ENCODE peak calls at places on chromosome 7, in ten cellular contexts. T, Y, W, Z, P, K, H, E, B and I are unnamed samples.

GRCh38 chr7:6547400-6547799 is 3.9 kb downstream of the GRID2IP start:
- DNase-seq in T (no peak), Y (no peak), W (no peak), Z (no peak), P (no peak), K (no peak), H (no peak), E (no peak), B (no peak), I (no peak)

GRCh38 chr7:96040250-96040772 is 268.0 kb downstream of the DYNC1I1 start:
- DNase-seq in T (no peak), Y (no peak), W (no peak), Z (no peak), P (no peak), K (no peak), H (no peak), E (no peak), B (no peak), I (no peak)

GRCh38 chr7:46282155-46282554 is 361.1 kb upstream of the IGFBP3 start:
- DNase-seq in T (no peak), Y (peak), W (no peak), Z (no peak), P (no peak), K (no peak), H (no peak), E (no peak), B (no peak), I (no peak)

GRCh38 chr7:50937727-50938126 is 155.0 kb upstream of the GRB10 start:
- DNase-seq in T (no peak), Y (no peak), W (no peak), Z (no peak), P (no peak), K (no peak), H (no peak), E (no peak), B (no peak), I (no peak)

GRCh38 chr7:126574276-126574675 is 678.5 kb downstream of the GRM8 start:
- DNase-seq in T (no peak), Y (no peak), W (no peak), Z (no peak), P (peak), K (no peak), H (no peak), E (no peak), B (no peak), I (no peak)

GRCh38 chr7:67484244-67484751 is 487.7 kb downstream of the TYW1 start:
- DNase-seq in T (peak), Y (peak), W (no peak), Z (no peak), P (peak), K (peak), H (no peak), E (peak), B (peak), I (peak)

GRCh38 chr7:65295409-65295808 is 78.2 kb upstream of the ZNF92 start:
- DNase-seq in T (no peak), Y (no peak), W (no peak), Z (no peak), P (no peak), K (no peak), H (no peak), E (no peak), B (no peak), I (no peak)

GRCh38 chr7:101743995-101744360 is 73.4 kb upstream of the CUX1 start:
- DNase-seq in T (no peak), Y (peak), W (no peak), Z (no peak), P (no peak), K (no peak), H (no peak), E (peak), B (no peak), I (no peak)

GRCh38 chr7:87505557-87506242 is 30.2 kb upstream of the ABCB4 start:
- DNase-seq in T (no peak), Y (no peak), W (no peak), Z (no peak), P (no peak), K (no peak), H (no peak), E (no peak), B (no peak), I (no peak)

GRCh38 chr7:157250605-157251228 is 86.1 kb upstream of the DNAJB6 start:
- DNase-seq in T (peak), Y (peak), W (peak), Z (no peak), P (peak), K (peak), H (peak), E (peak), B (peak), I (no peak)

GRCh38 chr7:45695249-45695995 is 121.3 kb downstream of the ADCY1 start:
- DNase-seq in T (no peak), Y (no peak), W (no peak), Z (no peak), P (no peak), K (no peak), H (no peak), E (no peak), B (no peak), I (no peak)

GRCh38 chr7:36217961-36218284 is 64.9 kb downstream of the EEPD1 start:
- DNase-seq in T (no peak), Y (no peak), W (no peak), Z (no peak), P (no peak), K (no peak), H (no peak), E (no peak), B (no peak), I (no peak)

GRCh38 chr7:115099906-115100305 is 178.0 kb downstream of the MDFIC start:
- DNase-seq in T (peak), Y (no peak), W (no peak), Z (no peak), P (peak), K (peak), H (no peak), E (no peak), B (peak), I (no peak)

GRCh38 chr7:5824297-5824610 is 42.8 kb upstream of the RNF216 start:
- DNase-seq in T (no peak), Y (no peak), W (no peak), Z (no peak), P (no peak), K (no peak), H (peak), E (no peak), B (no peak), I (no peak)

GRCh38 chr7:103380395-103381191 is 33.1 kb downstream of the PSMC2 start:
- DNase-seq in T (no peak), Y (no peak), W (no peak), Z (no peak), P (peak), K (no peak), H (no peak), E (no peak), B (peak), I (no peak)

GRCh38 chr7:45239486-45239885 is 81.9 kb downstream of the RAMP3 start:
- DNase-seq in T (peak), Y (no peak), W (peak), Z (no peak), P (peak), K (peak), H (no peak), E (no peak), B (peak), I (no peak)

GRCh38 chr7:70574970-70575799 is 556.8 kb upstream of the GALNT17 start:
- DNase-seq in T (no peak), Y (peak), W (no peak), Z (no peak), P (no peak), K (no peak), H (no peak), E (no peak), B (no peak), I (no peak)

GRCh38 chr7:29239638-29240037 is 45.1 kb downstream of the CHN2 start:
- DNase-seq in T (no peak), Y (peak), W (no peak), Z (no peak), P (no peak), K (no peak), H (no peak), E (no peak), B (no peak), I (no peak)

GRCh38 chr7:107588529-107589130 is 8.6 kb downstream of the BCAP29 start:
- DNase-seq in T (no peak), Y (no peak), W (no peak), Z (no peak), P (no peak), K (no peak), H (no peak), E (no peak), B (no peak), I (no peak)

GRCh38 chr7:13099197-13099795 is 411.9 kb downstream of the ARL4A start:
- DNase-seq in T (no peak), Y (no peak), W (no peak), Z (no peak), P (no peak), K (no peak), H (no peak), E (no peak), B (no peak), I (no peak)

GRCh38 chr7:143129051-143129450 is 2.8 kb upstream of the PIP start:
- DNase-seq in T (no peak), Y (no peak), W (no peak), Z (no peak), P (no peak), K (no peak), H (no peak), E (no peak), B (no peak), I (no peak)

GRCh38 chr7:44075296-44076075 is 6.8 kb downstream of the POLM start:
- DNase-seq in T (no peak), Y (no peak), W (no peak), Z (no peak), P (no peak), K (no peak), H (no peak), E (no peak), B (no peak), I (no peak)

GRCh38 chr7:154767821-154768415 is 235.0 kb downstream of the PAXIP1 start:
- DNase-seq in T (no peak), Y (no peak), W (no peak), Z (no peak), P (no peak), K (no peak), H (no peak), E (no peak), B (no peak), I (no peak)

GRCh38 chr7:36855330-36855729 is 131.0 kb upstream of the AOAH start:
- DNase-seq in T (no peak), Y (no peak), W (no peak), Z (no peak), P (no peak), K (no peak), H (no peak), E (no peak), B (no peak), I (no peak)

GRCh38 chr7:157389951-157390730 is 53.3 kb downstream of the DNAJB6 start:
- DNase-seq in T (peak), Y (no peak), W (no peak), Z (no peak), P (peak), K (no peak), H (no peak), E (no peak), B (peak), I (no peak)

GRCh38 chr7:4641667-4642467 is 40.2 kb upstream of the FOXK1 start:
- DNase-seq in T (peak), Y (peak), W (no peak), Z (peak), P (peak), K (peak), H (peak), E (peak), B (peak), I (peak)

GRCh38 chr7:28269700-28270361 is 89.2 kb upstream of the JAZF1 start:
- DNase-seq in T (no peak), Y (no peak), W (no peak), Z (no peak), P (no peak), K (no peak), H (no peak), E (peak), B (no peak), I (no peak)

GRCh38 chr7:101869901-101870290 is 52.5 kb downstream of the CUX1 start:
- DNase-seq in T (no peak), Y (no peak), W (no peak), Z (no peak), P (no peak), K (no peak), H (no peak), E (peak), B (no peak), I (no peak)

GRCh38 chr7:45978010-45978681 is 57.1 kb upstream of the IGFBP3 start:
- DNase-seq in T (peak), Y (peak), W (peak), Z (no peak), P (peak), K (peak), H (no peak), E (no peak), B (peak), I (no peak)

GRCh38 chr7:90224204-90224603 is 12.7 kb downstream of the STEAP2 start:
- DNase-seq in T (no peak), Y (peak), W (no peak), Z (no peak), P (no peak), K (no peak), H (no peak), E (no peak), B (no peak), I (no peak)

GRCh38 chr7:47342646-47343045 is 239.3 kb downstream of the TNS3 start:
- DNase-seq in T (no peak), Y (no peak), W (no peak), Z (no peak), P (no peak), K (no peak), H (no peak), E (no peak), B (no peak), I (no peak)

GRCh38 chr7:40644454-40645188 is 509.8 kb downstream of the SUGCT start:
- DNase-seq in T (no peak), Y (no peak), W (no peak), Z (no peak), P (peak), K (no peak), H (no peak), E (no peak), B (peak), I (no peak)

GRCh38 chr7:8817448-8818036 is 384.1 kb downstream of the NXPH1 start:
- DNase-seq in T (no peak), Y (no peak), W (no peak), Z (no peak), P (no peak), K (no peak), H (no peak), E (no peak), B (no peak), I (no peak)

GRCh38 chr7:106865130-106866115 is at the start of gene PIK3CG:
- DNase-seq in T (no peak), Y (no peak), W (no peak), Z (no peak), P (peak), K (no peak), H (no peak), E (peak), B (peak), I (no peak)

GRCh38 chr7:152522551-152522950 is 86.7 kb upstream of the KMT2C start:
- DNase-seq in T (peak), Y (no peak), W (no peak), Z (no peak), P (peak), K (no peak), H (no peak), E (no peak), B (peak), I (peak)

GRCh38 chr7:78607099-78607498 is 808.5 kb downstream of the PHTF2 start:
- DNase-seq in T (no peak), Y (peak), W (no peak), Z (no peak), P (no peak), K (no peak), H (no peak), E (peak), B (no peak), I (no peak)

GRCh38 chr7:31651234-31651633 is 35.8 kb upstream of the PPP1R17 start:
- DNase-seq in T (no peak), Y (no peak), W (no peak), Z (no peak), P (no peak), K (no peak), H (no peak), E (no peak), B (no peak), I (no peak)

GRCh38 chr7:98472391-98473002 is 71.6 kb upstream of the BAIAP2L1 start:
- DNase-seq in T (no peak), Y (no peak), W (no peak), Z (no peak), P (no peak), K (no peak), H (no peak), E (no peak), B (no peak), I (no peak)

GRCh38 chr7:13989944-13990295 is 454 bp upstream of the ETV1 start:
- DNase-seq in T (no peak), Y (no peak), W (no peak), Z (no peak), P (no peak), K (no peak), H (no peak), E (no peak), B (no peak), I (no peak)

DNA sequence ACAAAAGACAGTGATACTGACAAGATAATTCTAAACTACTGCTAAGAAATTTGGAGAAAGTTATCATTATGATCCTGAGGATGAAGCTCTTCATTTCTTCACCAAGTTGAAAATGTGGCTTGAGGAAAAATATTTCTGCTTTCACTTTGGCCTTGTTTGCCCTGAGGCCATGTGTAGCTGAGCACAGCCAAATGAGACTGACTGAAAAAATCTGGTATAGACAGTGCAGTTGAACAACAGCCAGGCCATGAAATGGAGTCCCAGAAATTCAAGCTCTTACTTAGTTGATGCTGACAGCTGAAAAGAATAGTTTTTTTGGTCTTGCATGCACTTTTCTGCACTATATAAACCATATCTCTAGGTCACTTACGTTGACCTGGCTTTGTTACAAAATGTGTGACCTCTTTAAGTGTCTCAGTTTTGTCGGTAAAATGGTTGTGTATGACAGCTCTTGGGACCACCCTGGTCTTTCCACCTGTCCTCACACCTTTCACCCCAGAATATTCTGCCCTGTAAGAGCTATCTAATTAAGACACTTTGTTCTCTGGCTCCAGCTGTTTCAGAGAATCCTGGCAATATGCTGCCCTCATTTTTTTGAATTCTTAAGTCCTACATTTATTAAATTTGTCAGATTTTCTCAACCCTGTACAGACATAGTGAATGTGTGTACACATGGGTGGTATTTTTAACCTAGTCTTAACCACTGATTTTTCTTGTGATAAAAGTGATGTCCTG is 91.3 kb downstream of the CD36 start:
- DNase-seq in T (peak), Y (no peak), W (no peak), Z (no peak), P (peak), K (peak), H (no peak), E (no peak), B (peak), I (no peak)
- TF ChIP-seq CTCF in T (no peak), Y (no peak), W (no peak), Z (no peak), P (no peak), K (no peak), H (no peak), E (no peak), B (no peak), I (no peak)

GRCh38 chr7:140314571-140315480 is 83.5 kb downstream of the SLC37A3 start:
- DNase-seq in T (no peak), Y (no peak), W (no peak), Z (no peak), P (no peak), K (no peak), H (no peak), E (no peak), B (no peak), I (no peak)

GRCh38 chr7:140317999-140318398 is 80.3 kb downstream of the SLC37A3 start:
- DNase-seq in T (no peak), Y (no peak), W (no peak), Z (no peak), P (no peak), K (no peak), H (no peak), E (no peak), B (no peak), I (no peak)

GRCh38 chr7:140317597-140317996 is 80.7 kb downstream of the SLC37A3 start:
- DNase-seq in T (no peak), Y (no peak), W (no peak), Z (no peak), P (no peak), K (no peak), H (no peak), E (no peak), B (no peak), I (no peak)

GRCh38 chr7:140315498-140316164 is 82.7 kb downstream of the SLC37A3 start:
- DNase-seq in T (no peak), Y (no peak), W (no peak), Z (no peak), P (no peak), K (no peak), H (no peak), E (no peak), B (no peak), I (no peak)

GRCh38 chr7:140316165-140316661 is 82.1 kb downstream of the SLC37A3 start:
- DNase-seq in T (peak), Y (no peak), W (peak), Z (peak), P (peak), K (peak), H (no peak), E (no peak), B (peak), I (peak)
- H3K4me3 ChIP-seq in T (no peak), Y (no peak), W (peak), Z (peak), P (no peak), K (peak), H (no peak), E (no peak), B (no peak), I (no peak)

DNA sequence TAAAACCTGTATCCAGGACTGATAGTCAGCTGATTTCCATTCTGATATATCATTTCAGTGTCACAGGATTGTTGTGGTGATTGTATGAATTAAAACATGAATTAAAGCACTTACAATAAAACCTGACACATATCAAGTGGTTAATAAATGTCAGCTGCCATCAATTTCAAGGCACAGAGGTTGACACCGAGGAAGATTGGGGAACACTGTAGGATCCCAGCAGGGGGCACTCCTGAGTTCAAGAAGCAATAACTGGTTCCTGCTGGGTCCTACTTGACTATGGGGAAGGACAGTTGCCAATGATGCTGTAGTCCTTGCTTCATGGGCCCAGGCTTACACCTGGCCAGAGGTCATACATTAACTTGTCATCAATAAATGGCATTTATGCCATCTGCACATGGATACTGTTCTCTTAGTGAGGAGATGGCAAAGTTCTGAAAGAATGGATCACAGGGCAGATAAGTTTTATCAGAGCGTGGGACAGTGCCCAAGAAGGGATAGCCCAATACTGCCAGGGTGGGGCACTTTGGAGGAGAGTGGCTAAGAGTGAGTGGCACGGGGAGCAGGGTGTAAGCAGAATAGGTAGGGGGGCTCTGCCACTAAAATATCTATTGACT is 24.1 kb downstream of the FZD1 start:
- DNase-seq in T (peak), Y (peak), W (no peak), Z (peak), P (peak), K (no peak), H (no peak), E (peak), B (peak), I (peak)
- TF ChIP-seq CTCF in T (peak), Y (peak), W (no peak), Z (peak), P (peak), K (peak), H (no peak), E (peak), B (peak), I (peak)

GRCh38 chr7:150969483-150969874 is 8.6 kb downstream of the KCNH2 start:
- DNase-seq in T (no peak), Y (no peak), W (no peak), Z (no peak), P (no peak), K (no peak), H (no peak), E (no peak), B (no peak), I (no peak)
- H3K4me3 ChIP-seq in T (no peak), Y (no peak), W (no peak), Z (no peak), P (no peak), K (no peak), H (no peak), E (no peak), B (no peak), I (no peak)